ENCODE peak calls at places on chromosomes 16 and 17, in four cellular contexts. Z is skeletal muscle cell, T is cardiac fibroblast, O is A549. Q is an unnamed sample.

GRCh38 chr17:81921996-81922565 is 4.1 kb upstream of the SIRT7 start:
- DNase-seq in T (no peak), Z (no peak), O (no peak), Q (no peak)

GRCh38 chr16:15803608-15804007 is 53.2 kb downstream of the MYH11 start:
- DNase-seq in Z (no peak), O (no peak), T (no peak), Q (no peak)

GRCh38 chr17:71024172-71024571 is 854.8 kb downstream of the KCNJ2 start:
- DNase-seq in T (no peak), Z (no peak), O (no peak), Q (no peak)

GRCh38 chr17:39014044-39014794 is 47.0 kb upstream of the FBXO47 start:
- DNase-seq in O (no peak), Z (peak), T (peak), Q (no peak)

GRCh38 chr17:61144876-61145564 is 254.6 kb upstream of the TBX2 start:
- DNase-seq in T (no peak), O (no peak), Z (no peak), Q (peak)

GRCh38 chr17:82324566-82325285 is 7.3 kb upstream of the CD7 start:
- DNase-seq in Z (no peak), O (no peak), T (no peak), Q (no peak)

GRCh38 chr17:80504671-80505413 is 28.4 kb upstream of the NPTX1 start:
- DNase-seq in T (peak), Z (peak), O (peak), Q (no peak)

GRCh38 chr17:40540448-40540847 is 24.8 kb downstream of the CCR7 start:
- DNase-seq in Z (no peak), O (no peak), T (no peak), Q (no peak)

GRCh38 chr17:43517615-43518386 is 28.3 kb downstream of the ETV4 start:
- DNase-seq in O (no peak), T (peak), Z (peak), Q (no peak)

GRCh38 chr16:63890072-63890471 is 1231.8 kb downstream of the CDH11 start:
- DNase-seq in Z (no peak), T (peak), O (no peak), Q (no peak)

GRCh38 chr16:87918866-87919680 is 17.3 kb downstream of the CA5A start:
- DNase-seq in T (peak), O (no peak), Z (no peak), Q (no peak)

GRCh38 chr16:56667581-56668571 is at the start of gene MT1G:
- DNase-seq in T (peak), Z (no peak), O (no peak), Q (no peak)
- H3K4me3 ChIP-seq in T (no peak), Z (no peak), O (no peak), Q (no peak)

GRCh38 chr17:31321481-31321880 is at the start of gene EVI2A:
- DNase-seq in T (peak), Z (peak), O (no peak), Q (peak)

GRCh38 chr17:31320791-31321190 is 631 bp downstream of the EVI2A start:
- DNase-seq in T (peak), O (no peak), Z (no peak), Q (no peak)

GRCh38 chr17:31320231-31320630 is 1.2 kb downstream of the EVI2A start:
- DNase-seq in T (no peak), O (no peak), Z (no peak), Q (no peak)

GRCh38 chr17:31319253-31319661 is 2.2 kb downstream of the EVI2A start:
- DNase-seq in Z (no peak), T (no peak), O (no peak), Q (no peak)

GRCh38 chr17:31318298-31319190 is 2.9 kb downstream of the EVI2A start:
- DNase-seq in Z (peak), T (peak), O (no peak), Q (no peak)
- H3K4me3 ChIP-seq in Z (no peak), T (no peak), O (no peak), Q (no peak)

DNA sequence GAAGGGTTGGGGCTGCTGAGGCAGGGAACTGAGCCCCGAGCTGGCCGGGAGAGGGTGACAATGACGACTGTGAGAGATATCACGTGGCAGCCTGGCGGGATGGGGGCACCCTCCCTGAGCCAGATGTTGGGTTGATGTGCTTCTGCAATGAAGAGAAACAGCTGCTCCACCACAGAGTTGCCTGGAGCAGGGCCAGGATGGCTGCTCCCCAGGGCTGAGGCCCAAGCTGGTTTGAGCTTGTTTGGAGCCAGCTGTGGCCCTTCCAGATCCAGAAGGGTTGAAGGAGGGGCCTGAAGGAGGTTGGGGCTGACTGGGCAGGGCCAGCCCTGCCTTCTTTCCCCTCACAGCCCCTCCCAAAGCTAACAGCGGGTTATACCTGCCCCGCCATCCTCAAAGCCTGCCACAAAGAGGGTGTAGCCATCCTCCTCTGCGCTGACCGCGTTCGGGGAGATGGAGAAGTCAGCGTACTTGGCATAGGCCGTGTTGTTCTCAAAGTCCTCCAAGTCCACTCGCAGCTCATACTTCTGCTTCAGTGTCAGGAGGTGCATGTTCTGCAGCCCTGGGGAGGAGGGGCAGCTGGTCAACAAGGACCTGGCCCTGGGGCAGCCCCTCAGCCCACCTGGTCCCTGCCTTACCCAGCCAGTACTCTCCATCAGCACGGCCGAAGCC is 2.1 kb downstream of the MFAP4 start:
- DNase-seq in Z (peak), O (no peak), T (peak), Q (peak)
- H3K4me3 ChIP-seq in Z (no peak), O (no peak), T (no peak), Q (no peak)

GRCh38 chr17:27807567-27808470 is 7.5 kb upstream of the NOS2 start:
- DNase-seq in T (no peak), Z (no peak), O (no peak), Q (no peak)

GRCh38 chr17:27808629-27809028 is 8.3 kb upstream of the NOS2 start:
- DNase-seq in O (no peak), T (no peak), Z (no peak), Q (no peak)

GRCh38 chr17:27804113-27804512 is 3.8 kb upstream of the NOS2 start:
- DNase-seq in O (no peak), Z (no peak), T (no peak), Q (no peak)

GRCh38 chr17:27802962-27803680 is 2.8 kb upstream of the NOS2 start:
- DNase-seq in Z (no peak), T (no peak), O (no peak), Q (no peak)

GRCh38 chr17:27805520-27806146 is 5.3 kb upstream of the NOS2 start:
- DNase-seq in T (peak), O (peak), Z (peak), Q (peak)
- H3K4me3 ChIP-seq in T (peak), O (peak), Z (peak), Q (peak)

GRCh38 chr17:57835333-57835900 is 14.4 kb downstream of the MRPS23 start:
- DNase-seq in O (no peak), T (no peak), Z (no peak), Q (no peak)

GRCh38 chr17:57832299-57832698 is 17.5 kb downstream of the MRPS23 start:
- DNase-seq in Z (no peak), T (no peak), O (no peak), Q (no peak)

GRCh38 chr17:57832711-57833596 is 16.9 kb downstream of the MRPS23 start:
- DNase-seq in Z (peak), T (peak), O (peak), Q (peak)

GRCh38 chr17:57834146-57834741 is 15.6 kb downstream of the MRPS23 start:
- DNase-seq in O (no peak), Z (no peak), T (no peak), Q (no peak)

GRCh38 chr17:57833597-57833939 is 16.3 kb downstream of the MRPS23 start:
- DNase-seq in T (no peak), O (no peak), Z (no peak), Q (no peak)
- H3K4me3 ChIP-seq in T (no peak), O (no peak), Z (no peak), Q (no peak)

GRCh38 chr17:29807520-29808361 is 122.3 kb downstream of the SSH2 start:
- DNase-seq in T (peak), Z (peak), O (peak), Q (peak)
- H3K4me3 ChIP-seq in T (no peak), Z (no peak), O (peak), Q (no peak)

DNA sequence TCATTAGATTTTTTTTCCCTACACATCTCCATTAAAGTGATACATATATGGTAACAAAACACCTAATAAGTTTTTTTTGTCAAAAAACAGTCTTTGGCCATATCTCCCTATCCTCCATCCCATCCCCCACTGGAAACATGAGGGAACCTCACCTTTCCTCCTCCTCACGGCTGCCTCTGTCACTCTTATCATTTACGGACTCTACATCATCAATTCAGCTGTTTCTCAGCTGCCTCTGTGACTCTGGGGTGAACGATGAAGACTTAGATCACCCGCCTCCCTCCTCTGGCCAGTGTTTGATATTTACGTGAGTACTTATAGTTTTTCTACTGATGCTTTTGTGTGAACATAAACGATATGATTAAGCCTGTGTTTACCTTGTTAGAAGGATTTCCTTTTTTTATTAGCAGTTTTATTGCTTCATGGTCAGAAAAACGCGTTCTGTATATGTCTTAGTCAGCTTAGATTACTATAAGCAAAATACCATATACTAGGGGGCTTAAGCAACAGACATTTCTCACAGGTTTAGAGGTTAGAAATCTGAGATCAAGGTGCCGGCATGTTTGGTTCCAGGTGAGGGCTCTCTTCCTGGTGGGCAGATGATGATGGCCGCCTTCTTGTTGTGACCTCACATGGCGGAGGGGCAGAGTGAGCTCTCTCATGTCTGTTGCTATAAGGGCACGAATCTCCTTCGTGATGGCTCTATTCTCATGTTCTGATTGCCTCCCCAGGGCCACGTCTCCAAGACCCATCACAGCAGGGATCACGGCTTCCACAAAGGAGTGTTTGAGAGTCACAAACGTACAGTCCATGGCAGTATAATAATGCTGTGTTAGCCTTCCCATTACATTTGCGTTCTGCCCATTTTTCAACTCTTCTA is 32.1 kb downstream of the DNAH17 start:
- DNase-seq in T (no peak), Z (no peak), O (no peak), Q (peak)
- H3K4me3 ChIP-seq in T (no peak), Z (no peak), O (no peak), Q (peak)

DNA sequence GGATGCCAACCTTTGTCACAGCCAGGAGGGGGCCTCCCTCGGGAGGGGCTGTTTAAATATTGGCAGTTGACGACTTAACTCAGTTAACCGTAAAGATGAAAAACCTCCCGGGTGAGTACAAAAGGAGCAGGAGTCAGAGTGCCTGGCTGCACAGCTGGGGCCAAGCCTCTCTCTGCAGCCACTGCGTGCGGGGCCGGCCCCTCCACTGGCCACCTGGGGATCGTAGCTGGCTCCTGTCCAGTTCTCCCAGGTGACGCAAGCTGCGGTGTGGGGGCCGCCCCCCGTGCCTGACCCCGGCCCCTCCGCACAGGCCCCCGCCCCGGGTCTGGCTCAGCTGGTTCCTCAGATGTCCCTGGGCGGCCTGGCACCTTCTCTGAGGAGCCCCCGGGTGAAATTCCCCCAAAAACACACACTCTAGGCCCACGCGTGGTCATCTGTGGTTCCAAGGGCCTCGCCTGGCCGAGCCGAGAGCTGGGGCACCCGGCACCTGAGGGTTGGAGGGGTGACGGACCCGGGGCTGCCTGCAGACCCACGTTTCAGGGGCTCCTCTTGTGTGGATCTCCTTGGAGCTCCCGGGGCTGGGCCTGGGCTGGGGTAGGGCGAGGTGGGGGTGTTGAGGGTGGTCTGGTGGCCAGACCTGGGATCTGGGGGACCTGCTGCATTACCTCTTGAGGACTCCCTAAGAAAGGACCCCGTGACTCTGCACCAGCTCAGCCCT is 7.4 kb upstream of the CACNA1H start:
- DNase-seq in O (no peak), T (no peak), Z (no peak), Q (no peak)
- H3K4me3 ChIP-seq in O (no peak), T (no peak), Z (no peak), Q (no peak)